ENCODE peak calls at places on chromosome 7, in nine cellular contexts. One of them, this sample, is unnamed.

GRCh38 chr7:78083466-78084120 is 285.0 kb downstream of the PHTF2 start:
- DNase-seq in anterior cingulate cortex: no peak
- DNase-seq in T-helper 9 cell: no peak
- DNase-seq in HCT116: no peak
- DNase-seq in GM12865: no peak
- DNase-seq in activated CD8-positive, alpha-beta memory T cell treated with anti-CD3 and anti-CD28 coated beads for 48 hours: no peak
- DNase-seq in WERI-Rb-1: no peak
- DNase-seq in stimulated activated CD4-positive, alpha-beta T cell treated with anti-CD3 and anti-CD28 coated beads, Interleukin-4, amount 100 ng/mL, for 48 hours: no peak
- DNase-seq in HL-60: no peak
- DNase-seq in this sample: no peak

GRCh38 chr7:6512892-6513291 is 38.4 kb downstream of the GRID2IP start:
- DNase-seq in WERI-Rb-1: no peak
- DNase-seq in stimulated activated CD4-positive, alpha-beta T cell treated with anti-CD3 and anti-CD28 coated beads, Interleukin-4, amount 100 ng/mL, for 48 hours: no peak
- DNase-seq in HL-60: no peak
- DNase-seq in GM12865: no peak
- DNase-seq in T-helper 9 cell: no peak
- DNase-seq in anterior cingulate cortex: no peak
- DNase-seq in activated CD8-positive, alpha-beta memory T cell treated with anti-CD3 and anti-CD28 coated beads for 48 hours: no peak
- DNase-seq in HCT116: no peak
- DNase-seq in this sample: no peak

GRCh38 chr7:139720705-139721231 is 57.0 kb downstream of the HIPK2 start:
- DNase-seq in WERI-Rb-1: no peak
- DNase-seq in GM12865: peak
- DNase-seq in T-helper 9 cell: no peak
- DNase-seq in HCT116: no peak
- DNase-seq in activated CD8-positive, alpha-beta memory T cell treated with anti-CD3 and anti-CD28 coated beads for 48 hours: no peak
- DNase-seq in anterior cingulate cortex: no peak
- DNase-seq in stimulated activated CD4-positive, alpha-beta T cell treated with anti-CD3 and anti-CD28 coated beads, Interleukin-4, amount 100 ng/mL, for 48 hours: no peak
- DNase-seq in HL-60: no peak
- DNase-seq in this sample: no peak

GRCh38 chr7:155758348-155758747 is 53.9 kb downstream of the SHH start:
- DNase-seq in HL-60: no peak
- DNase-seq in activated CD8-positive, alpha-beta memory T cell treated with anti-CD3 and anti-CD28 coated beads for 48 hours: no peak
- DNase-seq in WERI-Rb-1: peak
- DNase-seq in anterior cingulate cortex: no peak
- DNase-seq in T-helper 9 cell: no peak
- DNase-seq in stimulated activated CD4-positive, alpha-beta T cell treated with anti-CD3 and anti-CD28 coated beads, Interleukin-4, amount 100 ng/mL, for 48 hours: no peak
- DNase-seq in HCT116: no peak
- DNase-seq in GM12865: no peak
- DNase-seq in this sample: no peak

GRCh38 chr7:132490474-132490873 is 85.8 kb downstream of the PLXNA4 start:
- DNase-seq in T-helper 9 cell: no peak
- DNase-seq in anterior cingulate cortex: no peak
- DNase-seq in GM12865: no peak
- DNase-seq in HL-60: no peak
- DNase-seq in activated CD8-positive, alpha-beta memory T cell treated with anti-CD3 and anti-CD28 coated beads for 48 hours: no peak
- DNase-seq in HCT116: no peak
- DNase-seq in stimulated activated CD4-positive, alpha-beta T cell treated with anti-CD3 and anti-CD28 coated beads, Interleukin-4, amount 100 ng/mL, for 48 hours: no peak
- DNase-seq in WERI-Rb-1: no peak
- DNase-seq in this sample: no peak

GRCh38 chr7:134327896-134328295 is 11.2 kb upstream of the SLC35B4 start:
- DNase-seq in anterior cingulate cortex: no peak
- DNase-seq in HL-60: peak
- DNase-seq in stimulated activated CD4-positive, alpha-beta T cell treated with anti-CD3 and anti-CD28 coated beads, Interleukin-4, amount 100 ng/mL, for 48 hours: peak
- DNase-seq in WERI-Rb-1: peak
- DNase-seq in GM12865: peak
- DNase-seq in HCT116: peak
- DNase-seq in T-helper 9 cell: peak
- DNase-seq in activated CD8-positive, alpha-beta memory T cell treated with anti-CD3 and anti-CD28 coated beads for 48 hours: no peak
- DNase-seq in this sample: no peak

GRCh38 chr7:88664630-88665233 is 94.8 kb upstream of the ZNF804B start:
- DNase-seq in anterior cingulate cortex: no peak
- DNase-seq in stimulated activated CD4-positive, alpha-beta T cell treated with anti-CD3 and anti-CD28 coated beads, Interleukin-4, amount 100 ng/mL, for 48 hours: no peak
- DNase-seq in HL-60: no peak
- DNase-seq in WERI-Rb-1: no peak
- DNase-seq in HCT116: peak
- DNase-seq in T-helper 9 cell: no peak
- DNase-seq in GM12865: no peak
- DNase-seq in activated CD8-positive, alpha-beta memory T cell treated with anti-CD3 and anti-CD28 coated beads for 48 hours: no peak
- DNase-seq in this sample: no peak

GRCh38 chr7:85191383-85191782 is 4.5 kb upstream of the SEMA3D start:
- DNase-seq in HCT116: peak
- DNase-seq in activated CD8-positive, alpha-beta memory T cell treated with anti-CD3 and anti-CD28 coated beads for 48 hours: no peak
- DNase-seq in anterior cingulate cortex: no peak
- DNase-seq in stimulated activated CD4-positive, alpha-beta T cell treated with anti-CD3 and anti-CD28 coated beads, Interleukin-4, amount 100 ng/mL, for 48 hours: no peak
- DNase-seq in T-helper 9 cell: no peak
- DNase-seq in WERI-Rb-1: no peak
- DNase-seq in GM12865: no peak
- DNase-seq in HL-60: no peak
- DNase-seq in this sample: no peak

GRCh38 chr7:39700932-39701331 is 77.6 kb downstream of the RALA start:
- DNase-seq in stimulated activated CD4-positive, alpha-beta T cell treated with anti-CD3 and anti-CD28 coated beads, Interleukin-4, amount 100 ng/mL, for 48 hours: no peak
- DNase-seq in T-helper 9 cell: no peak
- DNase-seq in WERI-Rb-1: no peak
- DNase-seq in HL-60: peak
- DNase-seq in anterior cingulate cortex: peak
- DNase-seq in HCT116: no peak
- DNase-seq in GM12865: no peak
- DNase-seq in activated CD8-positive, alpha-beta memory T cell treated with anti-CD3 and anti-CD28 coated beads for 48 hours: no peak
- DNase-seq in this sample: no peak

GRCh38 chr7:20220824-20221547 is 3.8 kb upstream of the MACC1 start:
- DNase-seq in anterior cingulate cortex: no peak
- DNase-seq in HL-60: peak
- DNase-seq in T-helper 9 cell: no peak
- DNase-seq in activated CD8-positive, alpha-beta memory T cell treated with anti-CD3 and anti-CD28 coated beads for 48 hours: no peak
- DNase-seq in HCT116: no peak
- DNase-seq in WERI-Rb-1: no peak
- DNase-seq in stimulated activated CD4-positive, alpha-beta T cell treated with anti-CD3 and anti-CD28 coated beads, Interleukin-4, amount 100 ng/mL, for 48 hours: no peak
- DNase-seq in GM12865: peak
- DNase-seq in this sample: no peak

GRCh38 chr7:150971242-150972048 is 6.7 kb downstream of the KCNH2 start:
- DNase-seq in stimulated activated CD4-positive, alpha-beta T cell treated with anti-CD3 and anti-CD28 coated beads, Interleukin-4, amount 100 ng/mL, for 48 hours: no peak
- DNase-seq in HCT116: no peak
- DNase-seq in GM12865: no peak
- DNase-seq in anterior cingulate cortex: no peak
- DNase-seq in HL-60: no peak
- DNase-seq in WERI-Rb-1: no peak
- DNase-seq in activated CD8-positive, alpha-beta memory T cell treated with anti-CD3 and anti-CD28 coated beads for 48 hours: no peak
- DNase-seq in T-helper 9 cell: no peak
- DNase-seq in this sample: no peak

GRCh38 chr7:91913612-91914011 is 27.1 kb upstream of the AKAP9 start:
- DNase-seq in anterior cingulate cortex: no peak
- DNase-seq in T-helper 9 cell: no peak
- DNase-seq in HCT116: no peak
- DNase-seq in activated CD8-positive, alpha-beta memory T cell treated with anti-CD3 and anti-CD28 coated beads for 48 hours: no peak
- DNase-seq in HL-60: no peak
- DNase-seq in WERI-Rb-1: no peak
- DNase-seq in stimulated activated CD4-positive, alpha-beta T cell treated with anti-CD3 and anti-CD28 coated beads, Interleukin-4, amount 100 ng/mL, for 48 hours: no peak
- DNase-seq in GM12865: no peak
- DNase-seq in this sample: no peak

GRCh38 chr7:56046728-56047445 is 4.4 kb downstream of the PSPH start:
- DNase-seq in anterior cingulate cortex: no peak
- DNase-seq in WERI-Rb-1: no peak
- DNase-seq in stimulated activated CD4-positive, alpha-beta T cell treated with anti-CD3 and anti-CD28 coated beads, Interleukin-4, amount 100 ng/mL, for 48 hours: no peak
- DNase-seq in HCT116: no peak
- DNase-seq in activated CD8-positive, alpha-beta memory T cell treated with anti-CD3 and anti-CD28 coated beads for 48 hours: no peak
- DNase-seq in GM12865: no peak
- DNase-seq in T-helper 9 cell: no peak
- DNase-seq in HL-60: no peak
- DNase-seq in this sample: no peak

GRCh38 chr7:250523-250922 is 39.4 kb upstream of the FOXL3 start:
- DNase-seq in GM12865: no peak
- DNase-seq in activated CD8-positive, alpha-beta memory T cell treated with anti-CD3 and anti-CD28 coated beads for 48 hours: no peak
- DNase-seq in HCT116: no peak
- DNase-seq in WERI-Rb-1: no peak
- DNase-seq in stimulated activated CD4-positive, alpha-beta T cell treated with anti-CD3 and anti-CD28 coated beads, Interleukin-4, amount 100 ng/mL, for 48 hours: no peak
- DNase-seq in T-helper 9 cell: no peak
- DNase-seq in HL-60: no peak
- DNase-seq in anterior cingulate cortex: no peak
- DNase-seq in this sample: no peak

GRCh38 chr7:11716185-11716584 is 115.8 kb downstream of the THSD7A start:
- DNase-seq in HL-60: no peak
- DNase-seq in HCT116: peak
- DNase-seq in GM12865: no peak
- DNase-seq in T-helper 9 cell: no peak
- DNase-seq in stimulated activated CD4-positive, alpha-beta T cell treated with anti-CD3 and anti-CD28 coated beads, Interleukin-4, amount 100 ng/mL, for 48 hours: no peak
- DNase-seq in WERI-Rb-1: no peak
- DNase-seq in anterior cingulate cortex: no peak
- DNase-seq in activated CD8-positive, alpha-beta memory T cell treated with anti-CD3 and anti-CD28 coated beads for 48 hours: no peak
- DNase-seq in this sample: no peak

GRCh38 chr7:34107306-34107705 is 202.0 kb downstream of the BMPER start:
- DNase-seq in activated CD8-positive, alpha-beta memory T cell treated with anti-CD3 and anti-CD28 coated beads for 48 hours: no peak
- DNase-seq in HL-60: no peak
- DNase-seq in stimulated activated CD4-positive, alpha-beta T cell treated with anti-CD3 and anti-CD28 coated beads, Interleukin-4, amount 100 ng/mL, for 48 hours: no peak
- DNase-seq in T-helper 9 cell: no peak
- DNase-seq in WERI-Rb-1: no peak
- DNase-seq in GM12865: no peak
- DNase-seq in HCT116: no peak
- DNase-seq in anterior cingulate cortex: no peak
- DNase-seq in this sample: no peak

GRCh38 chr7:154685564-154685901 is 317.4 kb downstream of the PAXIP1 start:
- DNase-seq in GM12865: no peak
- DNase-seq in anterior cingulate cortex: no peak
- DNase-seq in stimulated activated CD4-positive, alpha-beta T cell treated with anti-CD3 and anti-CD28 coated beads, Interleukin-4, amount 100 ng/mL, for 48 hours: no peak
- DNase-seq in WERI-Rb-1: no peak
- DNase-seq in activated CD8-positive, alpha-beta memory T cell treated with anti-CD3 and anti-CD28 coated beads for 48 hours: no peak
- DNase-seq in HCT116: no peak
- DNase-seq in HL-60: no peak
- DNase-seq in T-helper 9 cell: no peak
- DNase-seq in this sample: no peak

GRCh38 chr7:107934991-107935770 is 44.2 kb downstream of the DLD start:
- DNase-seq in HL-60: no peak
- DNase-seq in stimulated activated CD4-positive, alpha-beta T cell treated with anti-CD3 and anti-CD28 coated beads, Interleukin-4, amount 100 ng/mL, for 48 hours: no peak
- DNase-seq in WERI-Rb-1: no peak
- DNase-seq in GM12865: no peak
- DNase-seq in activated CD8-positive, alpha-beta memory T cell treated with anti-CD3 and anti-CD28 coated beads for 48 hours: no peak
- DNase-seq in HCT116: no peak
- DNase-seq in T-helper 9 cell: no peak
- DNase-seq in anterior cingulate cortex: no peak
- DNase-seq in this sample: no peak

GRCh38 chr7:28984631-28985030 is 26.5 kb upstream of the TRIL start:
- DNase-seq in WERI-Rb-1: no peak
- DNase-seq in anterior cingulate cortex: peak
- DNase-seq in T-helper 9 cell: no peak
- DNase-seq in activated CD8-positive, alpha-beta memory T cell treated with anti-CD3 and anti-CD28 coated beads for 48 hours: no peak
- DNase-seq in HCT116: no peak
- DNase-seq in stimulated activated CD4-positive, alpha-beta T cell treated with anti-CD3 and anti-CD28 coated beads, Interleukin-4, amount 100 ng/mL, for 48 hours: no peak
- DNase-seq in HL-60: peak
- DNase-seq in GM12865: no peak
- DNase-seq in this sample: no peak

GRCh38 chr7:80243425-80243824 is 108.8 kb downstream of the GNAI1 start:
- DNase-seq in T-helper 9 cell: no peak
- DNase-seq in HCT116: no peak
- DNase-seq in GM12865: no peak
- DNase-seq in anterior cingulate cortex: no peak
- DNase-seq in HL-60: no peak
- DNase-seq in activated CD8-positive, alpha-beta memory T cell treated with anti-CD3 and anti-CD28 coated beads for 48 hours: no peak
- DNase-seq in WERI-Rb-1: no peak
- DNase-seq in stimulated activated CD4-positive, alpha-beta T cell treated with anti-CD3 and anti-CD28 coated beads, Interleukin-4, amount 100 ng/mL, for 48 hours: no peak
- DNase-seq in this sample: no peak

GRCh38 chr7:157881062-157881771 is 544.4 kb downstream of the DNAJB6 start:
- DNase-seq in GM12865: no peak
- DNase-seq in activated CD8-positive, alpha-beta memory T cell treated with anti-CD3 and anti-CD28 coated beads for 48 hours: no peak
- DNase-seq in T-helper 9 cell: no peak
- DNase-seq in HL-60: no peak
- DNase-seq in anterior cingulate cortex: no peak
- DNase-seq in HCT116: no peak
- DNase-seq in stimulated activated CD4-positive, alpha-beta T cell treated with anti-CD3 and anti-CD28 coated beads, Interleukin-4, amount 100 ng/mL, for 48 hours: no peak
- DNase-seq in WERI-Rb-1: no peak
- DNase-seq in this sample: no peak

GRCh38 chr7:81857385-81857784 is 87.5 kb upstream of the HGF start:
- DNase-seq in stimulated activated CD4-positive, alpha-beta T cell treated with anti-CD3 and anti-CD28 coated beads, Interleukin-4, amount 100 ng/mL, for 48 hours: no peak
- DNase-seq in GM12865: no peak
- DNase-seq in WERI-Rb-1: no peak
- DNase-seq in activated CD8-positive, alpha-beta memory T cell treated with anti-CD3 and anti-CD28 coated beads for 48 hours: no peak
- DNase-seq in HCT116: no peak
- DNase-seq in HL-60: no peak
- DNase-seq in T-helper 9 cell: no peak
- DNase-seq in anterior cingulate cortex: no peak
- DNase-seq in this sample: no peak

GRCh38 chr7:125125315-125125714 is 195.7 kb upstream of the POT1 start:
- DNase-seq in T-helper 9 cell: no peak
- DNase-seq in anterior cingulate cortex: no peak
- DNase-seq in HL-60: no peak
- DNase-seq in WERI-Rb-1: no peak
- DNase-seq in GM12865: no peak
- DNase-seq in HCT116: no peak
- DNase-seq in stimulated activated CD4-positive, alpha-beta T cell treated with anti-CD3 and anti-CD28 coated beads, Interleukin-4, amount 100 ng/mL, for 48 hours: no peak
- DNase-seq in activated CD8-positive, alpha-beta memory T cell treated with anti-CD3 and anti-CD28 coated beads for 48 hours: no peak
- DNase-seq in this sample: no peak

GRCh38 chr7:98229991-98230745 is 18.9 kb downstream of the BHLHA15 start:
- DNase-seq in stimulated activated CD4-positive, alpha-beta T cell treated with anti-CD3 and anti-CD28 coated beads, Interleukin-4, amount 100 ng/mL, for 48 hours: no peak
- DNase-seq in WERI-Rb-1: no peak
- DNase-seq in anterior cingulate cortex: no peak
- DNase-seq in HL-60: no peak
- DNase-seq in HCT116: no peak
- DNase-seq in T-helper 9 cell: no peak
- DNase-seq in GM12865: no peak
- DNase-seq in activated CD8-positive, alpha-beta memory T cell treated with anti-CD3 and anti-CD28 coated beads for 48 hours: no peak
- DNase-seq in this sample: no peak

GRCh38 chr7:27221201-27221797 is 21.3 kb upstream of the EVX1 start:
- DNase-seq in activated CD8-positive, alpha-beta memory T cell treated with anti-CD3 and anti-CD28 coated beads for 48 hours: no peak
- DNase-seq in T-helper 9 cell: no peak
- DNase-seq in anterior cingulate cortex: no peak
- DNase-seq in HL-60: no peak
- DNase-seq in HCT116: no peak
- DNase-seq in WERI-Rb-1: no peak
- DNase-seq in stimulated activated CD4-positive, alpha-beta T cell treated with anti-CD3 and anti-CD28 coated beads, Interleukin-4, amount 100 ng/mL, for 48 hours: no peak
- DNase-seq in GM12865: peak
- DNase-seq in this sample: no peak

GRCh38 chr7:132123763-132124162 is 452.5 kb downstream of the PLXNA4 start:
- DNase-seq in activated CD8-positive, alpha-beta memory T cell treated with anti-CD3 and anti-CD28 coated beads for 48 hours: no peak
- DNase-seq in stimulated activated CD4-positive, alpha-beta T cell treated with anti-CD3 and anti-CD28 coated beads, Interleukin-4, amount 100 ng/mL, for 48 hours: no peak
- DNase-seq in GM12865: no peak
- DNase-seq in T-helper 9 cell: no peak
- DNase-seq in HL-60: no peak
- DNase-seq in anterior cingulate cortex: no peak
- DNase-seq in HCT116: no peak
- DNase-seq in WERI-Rb-1: no peak
- DNase-seq in this sample: no peak

GRCh38 chr7:30200591-30200990 is 65.8 kb downstream of the MTURN start:
- DNase-seq in anterior cingulate cortex: no peak
- DNase-seq in HCT116: no peak
- DNase-seq in activated CD8-positive, alpha-beta memory T cell treated with anti-CD3 and anti-CD28 coated beads for 48 hours: no peak
- DNase-seq in WERI-Rb-1: no peak
- DNase-seq in GM12865: no peak
- DNase-seq in T-helper 9 cell: no peak
- DNase-seq in stimulated activated CD4-positive, alpha-beta T cell treated with anti-CD3 and anti-CD28 coated beads, Interleukin-4, amount 100 ng/mL, for 48 hours: no peak
- DNase-seq in HL-60: no peak
- DNase-seq in this sample: no peak

GRCh38 chr7:151228024-151228866 is 1.2 kb upstream of the ABCF2 start:
- DNase-seq in HCT116: no peak
- DNase-seq in GM12865: no peak
- DNase-seq in anterior cingulate cortex: no peak
- DNase-seq in T-helper 9 cell: no peak
- DNase-seq in stimulated activated CD4-positive, alpha-beta T cell treated with anti-CD3 and anti-CD28 coated beads, Interleukin-4, amount 100 ng/mL, for 48 hours: no peak
- DNase-seq in WERI-Rb-1: no peak
- DNase-seq in HL-60: no peak
- DNase-seq in activated CD8-positive, alpha-beta memory T cell treated with anti-CD3 and anti-CD28 coated beads for 48 hours: no peak
- DNase-seq in this sample: no peak

GRCh38 chr7:5620459-5620881 is 161.0 kb downstream of the RNF216 start:
- DNase-seq in WERI-Rb-1: no peak
- DNase-seq in GM12865: no peak
- DNase-seq in HCT116: no peak
- DNase-seq in T-helper 9 cell: no peak
- DNase-seq in HL-60: no peak
- DNase-seq in stimulated activated CD4-positive, alpha-beta T cell treated with anti-CD3 and anti-CD28 coated beads, Interleukin-4, amount 100 ng/mL, for 48 hours: no peak
- DNase-seq in activated CD8-positive, alpha-beta memory T cell treated with anti-CD3 and anti-CD28 coated beads for 48 hours: no peak
- DNase-seq in anterior cingulate cortex: no peak
- DNase-seq in this sample: no peak

GRCh38 chr7:115678049-115678982 is 352.2 kb downstream of the TFEC start:
- DNase-seq in HCT116: no peak
- DNase-seq in HL-60: no peak
- DNase-seq in GM12865: no peak
- DNase-seq in stimulated activated CD4-positive, alpha-beta T cell treated with anti-CD3 and anti-CD28 coated beads, Interleukin-4, amount 100 ng/mL, for 48 hours: no peak
- DNase-seq in anterior cingulate cortex: no peak
- DNase-seq in T-helper 9 cell: no peak
- DNase-seq in activated CD8-positive, alpha-beta memory T cell treated with anti-CD3 and anti-CD28 coated beads for 48 hours: no peak
- DNase-seq in WERI-Rb-1: no peak
- DNase-seq in this sample: no peak